ENCODE peak calls at places on chromosomes 1 and 21, in ten cellular contexts. B is H1, P is ovary, M is heart left ventricle, Z is K562, S is A549, X is tibial nerve, O is vagina, J is GM12892, R is lower leg skin. K is an unnamed sample.

GRCh38 chr1:155186266-155186954 is 12.8 kb downstream of the TRIM46 start:
- DNase-seq in B (peak; percentile 52), P (peak; percentile 15), M (peak; percentile 9), Z (no peak), S (no peak), X (no peak), O (no peak), J (no peak), R (no peak), K (no peak)

GRCh38 chr1:28510350-28511223 is 4.7 kb downstream of the RCC1 start:
- DNase-seq in B (no peak), P (no peak), M (no peak), Z (peak; percentile 75), S (peak; percentile 40), X (no peak), O (no peak), J (no peak), R (no peak), K (no peak)

GRCh38 chr1:4527819-4528218 is 126.6 kb upstream of the AJAP1 start:
- DNase-seq in B (no peak), P (no peak), M (no peak), Z (no peak), S (no peak), X (no peak), O (no peak), J (no peak), R (no peak), K (no peak)

GRCh38 chr1:236893626-236894545 is 98.8 kb downstream of the MTR start:
- DNase-seq in B (no peak), P (no peak), M (peak; percentile 40), Z (no peak), S (no peak), X (no peak), O (no peak), J (no peak), R (no peak), K (no peak)

GRCh38 chr1:1282998-1283397 is 2.8 kb downstream of the SCNN1D start:
- DNase-seq in B (no peak), P (no peak), M (no peak), Z (no peak), S (no peak), X (no peak), O (no peak), J (no peak), R (no peak), K (no peak)

GRCh38 chr21:18725653-18726052 is 322.1 kb upstream of the TMPRSS15 start:
- DNase-seq in B (no peak), P (no peak), M (no peak), Z (peak; percentile 9), S (no peak), X (no peak), O (no peak), J (no peak), R (no peak), K (no peak)

GRCh38 chr1:217924924-217925323 is 293.8 kb downstream of the SPATA17 start:
- DNase-seq in B (no peak), P (no peak), M (no peak), Z (no peak), S (no peak), X (no peak), O (no peak), J (no peak), R (no peak), K (no peak)

GRCh38 chr1:85015826-85016225 is 18.9 kb upstream of the MCOLN2 start:
- DNase-seq in B (no peak), P (no peak), M (no peak), Z (no peak), S (no peak), X (no peak), O (no peak), J (no peak), R (no peak), K (no peak)

GRCh38 chr1:200075938-200076546 is 48.5 kb downstream of the NR5A2 start:
- DNase-seq in B (no peak), P (peak; percentile 23), M (peak; percentile 41), Z (no peak), S (peak; percentile 88), X (no peak), O (no peak), J (no peak), R (peak; percentile 18), K (no peak)

GRCh38 chr21:38297193-38297592 is 40.4 kb downstream of the KCNJ15 start:
- DNase-seq in B (no peak), P (no peak), M (no peak), Z (no peak), S (no peak), X (no peak), O (no peak), J (no peak), R (no peak), K (no peak)

GRCh38 chr1:112070677-112071076 is 81.2 kb upstream of the KCND3 start:
- DNase-seq in B (no peak), P (no peak), M (no peak), Z (no peak), S (no peak), X (no peak), O (no peak), J (no peak), R (no peak), K (no peak)

GRCh38 chr1:70224954-70225353 is 3.8 kb downstream of the SRSF11 start:
- DNase-seq in B (no peak), P (no peak), M (no peak), Z (no peak), S (no peak), X (no peak), O (no peak), J (no peak), R (no peak), K (no peak)

GRCh38 chr1:111990878-111991760 is 1.7 kb upstream of the KCND3 start:
- DNase-seq in B (peak; percentile 80), P (peak; percentile 38), M (peak; percentile 85), Z (peak; percentile 30), S (peak; percentile 11), X (peak; percentile 49), O (no peak), J (no peak), R (peak; percentile 40), K (peak; percentile 20)

GRCh38 chr1:207626972-207627337 is 18.0 kb upstream of the CR1L start:
- DNase-seq in B (no peak), P (no peak), M (no peak), Z (no peak), S (no peak), X (no peak), O (no peak), J (no peak), R (no peak), K (no peak)

GRCh38 chr1:160711528-160712311 is at the start of gene CD48:
- DNase-seq in B (no peak), P (no peak), M (no peak), Z (no peak), S (no peak), X (no peak), O (no peak), J (no peak), R (no peak), K (no peak)

GRCh38 chr1:3393024-3393986 is 61.2 kb upstream of the ARHGEF16 start:
- DNase-seq in B (peak; percentile 68), P (no peak), M (peak; percentile 89), Z (no peak), S (no peak), X (no peak), O (no peak), J (no peak), R (no peak), K (no peak)

GRCh38 chr21:36203603-36203889 is 46.9 kb downstream of the DOP1B start:
- DNase-seq in B (no peak), P (no peak), M (no peak), Z (peak; percentile 24), S (peak; percentile 45), X (no peak), O (no peak), J (peak; percentile 40), R (no peak), K (peak; percentile 88)

GRCh38 chr1:241895013-241895412 is 47.0 kb downstream of the EXO1 start:
- DNase-seq in B (no peak), P (no peak), M (no peak), Z (no peak), S (no peak), X (no peak), O (no peak), J (no peak), R (no peak), K (no peak)

GRCh38 chr1:43705982-43706597 is 1.2 kb upstream of the ST3GAL3 start:
- DNase-seq in B (no peak), P (no peak), M (no peak), Z (no peak), S (peak; percentile 4), X (no peak), O (no peak), J (no peak), R (no peak), K (no peak)
- TF ChIP-seq POLR2A in B (no peak), P (no peak), M (no peak), Z (no peak), S (no peak), X (no peak), O (no peak), J (no peak), R (no peak), K (peak; percentile 8)

GRCh38 chr1:19404748-19405147 is 80.6 kb downstream of the CAPZB start:
- DNase-seq in B (no peak), P (no peak), M (no peak), Z (no peak), S (no peak), X (no peak), O (no peak), J (no peak), R (no peak), K (no peak)
- TF ChIP-seq POLR2A in B (no peak), P (no peak), M (no peak), Z (no peak), S (no peak), X (no peak), O (no peak), J (no peak), R (no peak), K (no peak)

GRCh38 chr21:46092026-46092764 is 5.7 kb upstream of the COL6A2 start:
- DNase-seq in B (no peak), P (peak; percentile 79), M (peak; percentile 77), Z (no peak), S (no peak), X (peak; percentile 71), O (peak; percentile 96), J (no peak), R (peak; percentile 77), K (peak; percentile 56)
- TF ChIP-seq POLR2A in B (no peak), P (no peak), M (no peak), Z (no peak), S (no peak), X (no peak), O (no peak), J (no peak), R (no peak), K (no peak)

GRCh38 chr1:227766015-227766634 is 30.9 kb downstream of the SNAP47 start:
- DNase-seq in B (no peak), P (no peak), M (peak; percentile 52), Z (no peak), S (no peak), X (no peak), O (no peak), J (no peak), R (no peak), K (peak; percentile 78)
- TF ChIP-seq POLR2A in B (no peak), P (no peak), M (no peak), Z (no peak), S (no peak), X (no peak), O (no peak), J (no peak), R (no peak), K (no peak)